ENCODE peak calls at places on chromosomes 7 and 10, in four cellular contexts. K is IMR-90, P is thoracic aorta, Q is SJSA1. D is an unnamed sample.
A peak's percentile ranks its signal among the peaks of the same experiment; 100 is the strongest.

GRCh38 chr10:78920011-78920410 is 148.8 kb upstream of the ZMIZ1 start:
- DNase-seq in K (no peak), P (no peak), Q (no peak), D (no peak)

GRCh38 chr7:34075976-34076375 is 170.6 kb downstream of the BMPER start:
- DNase-seq in K (no peak), P (no peak), Q (no peak), D (no peak)

GRCh38 chr10:59830601-59831259 is 75.6 kb downstream of the CCDC6 start:
- DNase-seq in K (peak; percentile 56), P (no peak), Q (peak; percentile 60), D (peak; percentile 69)

GRCh38 chr10:132249232-132249724 is 58.5 kb downstream of the STK32C start:
- DNase-seq in K (no peak), P (no peak), Q (no peak), D (no peak)

GRCh38 chr7:150986099-150986512 is 4.7 kb upstream of the NOS3 start:
- DNase-seq in K (peak; percentile 48), P (no peak), Q (no peak), D (peak; percentile 61)

GRCh38 chr7:27194002-27194352 is 5.9 kb downstream of the HOXA13 start:
- DNase-seq in K (no peak), P (no peak), Q (no peak), D (no peak)

GRCh38 chr10:124644771-124645170 is 99.4 kb downstream of the FAM53B start:
- DNase-seq in K (no peak), P (no peak), Q (no peak), D (no peak)

GRCh38 chr10:107585630-107586029 is 421.1 kb upstream of the SORCS1 start:
- DNase-seq in K (no peak), P (no peak), Q (no peak), D (no peak)

GRCh38 chr7:133836666-133837065 is 290.5 kb upstream of the LRGUK start:
- DNase-seq in K (no peak), P (no peak), Q (no peak), D (no peak)

GRCh38 chr10:30238836-30239235 is 110.2 kb downstream of the MTPAP start:
- DNase-seq in K (no peak), P (no peak), Q (no peak), D (no peak)

GRCh38 chr7:142854505-142855400 is at the start of gene EPHB6:
- DNase-seq in K (peak; percentile 15), P (no peak), Q (no peak), D (peak; percentile 91)

GRCh38 chr7:69599211-69599878 is 1.1 kb downstream of the AUTS2 start:
- DNase-seq in K (no peak), P (no peak), Q (no peak), D (no peak)

GRCh38 chr10:35027567-35027966 is 62.6 kb downstream of the CUL2 start:
- DNase-seq in K (peak; percentile 39), P (no peak), Q (no peak), D (peak; percentile 4)

GRCh38 chr10:117188399-117188798 is 8.9 kb upstream of the KCNK18 start:
- DNase-seq in K (no peak), P (no peak), Q (no peak), D (no peak)

GRCh38 chr10:6382081-6382480 is 179.3 kb downstream of the PFKFB3 start:
- DNase-seq in K (peak; percentile 74), P (no peak), Q (no peak), D (no peak)

GRCh38 chr10:6385683-6386082 is 183.0 kb downstream of the PFKFB3 start:
- DNase-seq in K (peak; percentile 63), P (no peak), Q (no peak), D (no peak)

GRCh38 chr10:6384847-6385246 is 182.1 kb downstream of the PFKFB3 start:
- DNase-seq in K (no peak), P (no peak), Q (no peak), D (no peak)

GRCh38 chr10:6384031-6384430 is 181.3 kb downstream of the PFKFB3 start:
- DNase-seq in K (no peak), P (no peak), Q (no peak), D (no peak)

GRCh38 chr10:6383099-6383812 is 180.5 kb downstream of the PFKFB3 start:
- DNase-seq in K (peak; percentile 84), P (no peak), Q (no peak), D (peak; percentile 65)
- H3K9me3 ChIP-seq in K (peaks cover 7% of the 10 kb centered on the region), P (no peaks in the 10 kb centered on the region), Q (peaks cover 13% of the 10 kb centered on the region), D (no peaks in the 10 kb centered on the region)

DNA sequence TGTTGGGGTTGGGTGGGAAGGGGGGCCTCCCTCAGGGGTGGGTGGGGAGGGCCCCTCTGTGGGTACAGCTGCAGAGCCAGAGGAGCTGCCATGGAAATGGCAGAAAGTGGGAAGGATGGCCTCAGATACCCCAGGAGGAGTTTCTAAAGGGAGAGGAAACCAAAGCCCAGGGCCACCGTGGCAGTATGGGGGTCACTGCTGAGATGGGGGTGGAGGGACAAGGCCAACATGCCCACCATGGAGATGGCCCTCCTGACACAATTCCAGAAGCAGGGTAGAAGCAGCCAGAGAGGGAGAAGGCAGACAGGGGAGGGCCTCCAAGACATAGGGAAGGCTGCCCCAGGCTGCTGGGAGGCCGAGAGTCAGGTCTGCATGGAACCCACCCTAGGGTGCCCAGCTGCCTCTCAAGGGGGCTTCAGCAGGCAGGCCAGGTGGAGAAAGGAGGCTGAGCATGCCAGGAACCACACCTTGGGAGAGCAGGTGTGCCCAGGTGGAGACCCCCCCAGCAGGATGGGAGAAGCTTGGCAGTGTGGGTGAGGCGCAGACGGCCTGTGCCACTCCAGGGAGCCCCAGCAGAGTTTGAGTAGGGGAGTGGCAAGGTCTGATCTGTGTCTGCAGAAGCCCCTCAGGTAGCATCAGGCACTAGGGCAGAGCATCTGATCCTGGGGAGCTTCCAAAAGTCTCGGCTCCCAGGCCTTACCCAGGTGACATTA is 146.8 kb downstream of the ARHGAP22 start:
- DNase-seq in K (no peak), P (no peak), Q (peak; percentile 30), D (no peak)
- H3K4me1 ChIP-seq in K (peaks cover 10% of the 10 kb centered on the region), P (no peaks in the 10 kb centered on the region), Q (no peaks in the 10 kb centered on the region), D (peaks cover 24% of the 10 kb centered on the region)

GRCh38 chr7:127847641-127848040 is 183.6 kb downstream of the LRRC4 start:
- DNase-seq in K (no peak), P (no peak), Q (no peak), D (no peak)
- H3K9me3 ChIP-seq in K (no peaks in the 10 kb centered on the region), P (no peaks in the 10 kb centered on the region), Q (no peaks in the 10 kb centered on the region), D (no peaks in the 10 kb centered on the region)

GRCh38 chr7:131052285-131052942 is 275.3 kb upstream of the MKLN1 start:
- DNase-seq in K (no peak), P (no peak), Q (no peak), D (no peak)
- H3K4me1 ChIP-seq in K (peaks cover 3% of the 10 kb centered on the region), P (peaks cover 51% of the 10 kb centered on the region), Q (peaks cover 14% of the 10 kb centered on the region), D (no peaks in the 10 kb centered on the region)

GRCh38 chr7:121182281-121182680 is 146.5 kb upstream of the WNT16 start:
- DNase-seq in K (no peak), P (no peak), Q (no peak), D (no peak)
- H3K9me3 ChIP-seq in K (no peaks in the 10 kb centered on the region), P (no peaks in the 10 kb centered on the region), Q (no peaks in the 10 kb centered on the region), D (no peaks in the 10 kb centered on the region)

GRCh38 chr10:121593267-121593666 is 5.0 kb downstream of the FGFR2 start:
- DNase-seq in K (no peak), P (no peak), Q (no peak), D (no peak)
- H3K4me1 ChIP-seq in K (no peaks in the 10 kb centered on the region), P (no peaks in the 10 kb centered on the region), Q (peaks cover 8% of the 10 kb centered on the region), D (peaks cover 44% of the 10 kb centered on the region)

GRCh38 chr10:109103278-109103677 is 820.0 kb downstream of the XPNPEP1 start:
- DNase-seq in K (no peak), P (no peak), Q (no peak), D (no peak)

GRCh38 chr10:109104806-109105205 is 818.5 kb downstream of the XPNPEP1 start:
- DNase-seq in K (no peak), P (no peak), Q (no peak), D (no peak)

GRCh38 chr10:109105725-109106124 is 817.6 kb downstream of the XPNPEP1 start:
- DNase-seq in K (no peak), P (no peak), Q (no peak), D (no peak)

GRCh38 chr10:109106604-109107003 is 816.7 kb downstream of the XPNPEP1 start:
- DNase-seq in K (no peak), P (no peak), Q (no peak), D (no peak)
- H3K9me3 ChIP-seq in K (no peaks in the 10 kb centered on the region), P (no peaks in the 10 kb centered on the region), Q (no peaks in the 10 kb centered on the region), D (no peaks in the 10 kb centered on the region)

GRCh38 chr7:74187915-74188675 is 13.9 kb downstream of the EIF4H start:
- DNase-seq in K (peak; percentile 69), P (no peak), Q (no peak), D (peak; percentile 31)
- H3K4me1 ChIP-seq in K (peaks cover 14% of the 10 kb centered on the region), P (peaks cover 37% of the 10 kb centered on the region), Q (peaks cover 7% of the 10 kb centered on the region), D (peaks cover 22% of the 10 kb centered on the region)

DNA sequence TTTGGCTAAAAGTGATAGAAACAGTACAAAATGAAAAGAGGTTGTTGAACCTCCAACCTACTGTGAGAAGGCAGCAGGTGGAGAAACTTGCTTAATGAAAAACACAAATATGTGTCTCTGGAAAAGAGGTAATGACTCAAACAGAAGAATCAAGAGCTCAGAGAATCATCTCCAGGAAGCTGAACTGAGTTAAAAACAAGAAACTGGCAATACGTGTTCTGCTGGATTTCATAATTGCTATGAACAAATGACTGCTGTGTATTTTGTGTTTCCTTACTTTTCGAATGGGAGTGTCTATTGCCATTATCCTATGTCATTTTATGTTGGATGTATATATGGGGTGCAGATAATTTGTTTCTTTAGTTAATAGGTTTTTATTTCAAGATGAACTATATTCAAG is 401.1 kb downstream of the DGKB start:
- DNase-seq in K (no peak), P (no peak), Q (no peak), D (no peak)
- H3K9me3 ChIP-seq in K (no peaks in the 10 kb centered on the region), P (no peaks in the 10 kb centered on the region), Q (no peaks in the 10 kb centered on the region), D (no peaks in the 10 kb centered on the region)

GRCh38 chr10:80526218-80526617 is 11.5 kb upstream of the SH2D4B start:
- DNase-seq in K (no peak), P (no peak), Q (no peak), D (no peak)

GRCh38 chr10:80524190-80524589 is 13.5 kb upstream of the SH2D4B start:
- DNase-seq in K (no peak), P (no peak), Q (no peak), D (no peak)

GRCh38 chr10:80528901-80529300 is 8.8 kb upstream of the SH2D4B start:
- DNase-seq in K (no peak), P (no peak), Q (peak; percentile 87), D (no peak)

GRCh38 chr10:80528185-80528700 is 9.5 kb upstream of the SH2D4B start:
- DNase-seq in K (no peak), P (no peak), Q (no peak), D (no peak)

GRCh38 chr10:80526742-80527141 is 11.0 kb upstream of the SH2D4B start:
- DNase-seq in K (no peak), P (no peak), Q (no peak), D (no peak)
- H3K4me1 ChIP-seq in K (no peaks in the 10 kb centered on the region), P (no peaks in the 10 kb centered on the region), Q (peaks cover 56% of the 10 kb centered on the region), D (no peaks in the 10 kb centered on the region)